ENCODE peak calls at places on chromosomes 12 and 14, in five cellular contexts. V is GM12864, L is tibial nerve, D is adrenal gland, N is brain microvascular endothelial cell. G is an unnamed sample.

GRCh38 chr12:125192690-125193221 is 127.5 kb downstream of the AACS start:
- DNase-seq in N (no peak), V (no peak), D (no peak), L (no peak), G (no peak)

GRCh38 chr12:40253936-40254335 is 29.1 kb downstream of the LRRK2 start:
- DNase-seq in D (no peak), L (no peak), N (no peak), V (no peak), G (no peak)

GRCh38 chr14:96164861-96165490 is 39.7 kb upstream of the BDKRB2 start:
- DNase-seq in N (no peak), V (no peak), L (no peak), D (no peak), G (no peak)

GRCh38 chr12:100752841-100753240 is 41.7 kb upstream of the ANO4 start:
- DNase-seq in V (no peak), L (no peak), D (no peak), N (no peak), G (no peak)

GRCh38 chr12:46439793-46440511 is 67.4 kb upstream of the SLC38A2 start:
- DNase-seq in N (no peak), D (no peak), V (no peak), L (no peak), G (no peak)

GRCh38 chr12:100141998-100142850 is 450 bp downstream of the BLTP3B start:
- DNase-seq in N (peak; percentile 18), V (no peak), D (peak; percentile 68), L (peak; percentile 49), G (peak; percentile 41)

GRCh38 chr14:35742448-35742847 is 66.6 kb downstream of the RALGAPA1 start:
- DNase-seq in V (no peak), L (no peak), N (no peak), D (no peak), G (no peak)

GRCh38 chr14:103889313-103890051 is 38.8 kb upstream of the TDRD9 start:
- DNase-seq in N (peak; percentile 16), V (no peak), D (no peak), L (no peak), G (no peak)

GRCh38 chr12:93836616-93837260 is 159.6 kb downstream of the CRADD start:
- DNase-seq in D (no peak), L (no peak), V (no peak), N (no peak), G (no peak)

GRCh38 chr14:73180385-73180805 is 44.1 kb downstream of the PSEN1 start:
- DNase-seq in V (no peak), L (peak; percentile 51), D (no peak), N (peak; percentile 24), G (no peak)

GRCh38 chr14:70881549-70882174 is 25.6 kb upstream of the PCNX1 start:
- DNase-seq in D (no peak), N (no peak), L (no peak), V (peak; percentile 90), G (peak; percentile 43)

GRCh38 chr14:22598099-22598895 is at the start of gene ABHD4:
- DNase-seq in N (peak; percentile 50), L (peak; percentile 78), D (peak; percentile 90), V (no peak), G (peak; percentile 86)

GRCh38 chr12:127280393-127281275 is 986.3 kb upstream of the TMEM132C start:
- DNase-seq in V (no peak), N (no peak), D (peak; percentile 54), L (peak; percentile 27), G (peak; percentile 40)

GRCh38 chr14:77638738-77639137 is 22.3 kb upstream of the SPTLC2 start:
- DNase-seq in V (no peak), D (peak; percentile 36), N (peak; percentile 97), L (no peak), G (no peak)

GRCh38 chr12:19125325-19125724 is 4.2 kb upstream of the PLEKHA5 start:
- DNase-seq in L (no peak), N (peak; percentile 37), D (no peak), V (no peak), G (no peak)

GRCh38 chr12:49973361-49973830 is 649 bp downstream of the AQP6 start:
- DNase-seq in N (no peak), L (no peak), D (no peak), V (no peak), G (no peak)

GRCh38 chr12:49972641-49973360 is at the start of gene AQP6:
- DNase-seq in L (no peak), N (no peak), V (no peak), D (no peak), G (no peak)

GRCh38 chr12:49974677-49975369 is 2.1 kb downstream of the AQP6 start:
- DNase-seq in D (no peak), N (no peak), L (no peak), V (no peak), G (no peak)

GRCh38 chr12:49975370-49975761 is 2.6 kb downstream of the AQP6 start:
- DNase-seq in V (no peak), L (no peak), N (no peak), D (no peak), G (no peak)

GRCh38 chr12:49974231-49974675 is 1.5 kb downstream of the AQP6 start:
- DNase-seq in V (no peak), N (peak; percentile 54), L (peak; percentile 51), D (peak; percentile 90), G (no peak)
- TF ChIP-seq CTCF in V (no peak), N (peak; percentile 82), L (peak; percentile 60), D (peak; percentile 42), G (no peak)

DNA sequence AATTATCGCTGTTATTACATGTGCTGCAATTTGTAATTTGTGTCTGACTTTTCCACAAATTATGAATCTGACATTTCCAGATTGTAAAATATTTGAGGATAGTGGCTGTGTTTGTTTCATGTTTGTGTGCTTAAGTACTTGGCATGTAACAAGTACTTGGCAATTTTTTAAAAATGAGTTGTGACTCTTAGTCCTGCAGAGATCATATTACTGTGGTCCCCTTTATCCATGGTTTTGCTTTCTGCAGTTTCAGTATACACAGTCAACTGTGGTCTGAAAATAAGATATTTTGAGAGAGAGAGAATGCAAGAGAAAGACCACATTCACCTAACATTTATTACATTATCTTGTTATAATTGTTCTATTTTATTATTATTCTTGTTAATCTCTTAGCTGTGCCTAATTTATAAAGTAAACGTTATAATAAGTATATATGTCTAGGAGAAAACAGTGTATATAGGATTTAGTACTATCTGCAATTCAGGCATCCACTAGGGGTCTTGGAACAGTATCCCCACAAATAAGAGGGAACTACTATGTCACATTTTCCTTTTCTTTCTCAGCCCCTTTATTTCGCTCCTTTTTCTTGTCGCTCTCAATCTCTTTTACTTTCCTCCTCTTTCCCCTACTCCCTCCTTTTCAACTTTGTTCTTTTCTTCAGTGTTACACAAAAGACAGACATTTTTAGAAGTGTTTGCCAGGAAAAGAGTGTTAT is 176.1 kb downstream of the FUT8 start:
- DNase-seq in V (no peak), L (no peak), N (no peak), D (no peak), G (no peak)
- TF ChIP-seq CTCF in V (no peak), L (no peak), N (no peak), D (no peak), G (no peak)

GRCh38 chr12:48973084-48973483 is 1.5 kb upstream of the WNT10B start:
- DNase-seq in V (no peak), L (peak; percentile 77), D (no peak), N (no peak), G (peak; percentile 37)

GRCh38 chr12:48970702-48971334 is 717 bp downstream of the WNT10B start:
- DNase-seq in D (no peak), N (no peak), L (no peak), V (no peak), G (peak; percentile 38)

GRCh38 chr12:48973531-48973930 is 2.0 kb upstream of the WNT10B start:
- DNase-seq in V (no peak), L (peak; percentile 75), N (no peak), D (no peak), G (peak; percentile 17)

GRCh38 chr12:48973992-48974673 is 2.6 kb upstream of the WNT10B start:
- DNase-seq in N (peak; percentile 61), D (peak; percentile 73), V (no peak), L (peak; percentile 74), G (peak; percentile 50)

GRCh38 chr12:48972213-48973021 is 882 bp upstream of the WNT10B start:
- DNase-seq in L (no peak), N (no peak), V (no peak), D (no peak), G (peak; percentile 45)
- TF ChIP-seq CTCF in L (no peak), N (peak; percentile 39), V (no peak), D (no peak), G (no peak)

GRCh38 chr14:29168149-29168548 is 401.6 kb downstream of the FOXG1 start:
- DNase-seq in D (no peak), N (no peak), L (no peak), V (no peak), G (no peak)
- TF ChIP-seq CTCF in D (no peak), N (no peak), L (no peak), V (no peak), G (no peak)

DNA sequence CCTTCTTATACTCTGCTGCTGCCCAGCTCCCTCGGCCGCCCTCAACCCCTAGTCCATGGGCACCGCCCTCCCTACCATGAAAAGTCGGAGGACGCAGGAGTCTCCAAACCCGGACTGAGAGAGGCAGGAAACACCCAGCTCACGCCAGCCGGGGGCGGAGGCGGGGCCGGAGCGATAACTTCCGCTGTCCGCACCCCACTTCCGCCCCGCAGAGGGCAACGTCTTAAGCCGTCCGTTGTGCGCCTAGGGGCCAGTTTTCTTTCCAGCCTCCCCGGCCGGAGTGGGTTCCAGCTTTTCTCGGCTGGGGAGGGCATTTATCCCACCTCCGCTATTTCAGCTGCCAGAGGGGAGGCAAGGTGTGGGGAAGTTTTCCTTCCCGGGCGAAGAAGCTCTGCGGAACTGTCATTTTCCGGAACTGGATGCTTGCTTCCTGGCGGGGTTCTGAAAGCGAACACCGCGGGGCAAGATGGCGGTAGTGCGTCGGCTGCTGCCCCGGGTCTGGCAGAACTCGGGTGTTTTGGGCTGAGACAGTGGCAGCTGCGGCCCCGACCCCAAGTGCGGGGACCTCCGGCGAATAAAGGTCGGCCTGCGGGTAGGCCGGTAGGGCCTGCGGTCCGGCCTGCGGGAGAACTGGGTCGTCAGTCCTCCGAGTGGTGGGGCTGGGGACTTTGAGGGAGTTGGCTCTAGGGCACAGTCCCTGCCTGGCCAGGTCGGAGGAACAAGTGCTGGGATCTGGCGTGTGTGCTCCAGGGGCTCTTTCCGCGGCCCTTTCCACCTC is at the start of the genes KCTD10 and UBE3B:
- DNase-seq in N (peak; percentile 78), V (peak; percentile 73), L (peak; percentile 80), D (peak; percentile 93), G (peak; percentile 91)
- TF ChIP-seq CTCF in N (no peak), V (no peak), L (peak; percentile 78), D (no peak), G (no peak)

G was measured in GM13977.